ENCODE peak calls at places on chromosome 15, in five cellular contexts. Y is OCI-LY7, L is A549, Q is AG04449, I is AG04450. U is an unnamed sample.

GRCh38 chr15:50251638-50252182 is 13.8 kb downstream of the HDC start:
- DNase-seq in Y (no peak), Q (no peak), L (no peak), I (no peak), U (no peak)

GRCh38 chr15:75176404-75176761 is 25.3 kb upstream of the C15orf39 start:
- DNase-seq in Q (no peak), Y (no peak), L (no peak), I (no peak), U (no peak)

GRCh38 chr15:77034620-77035467 is 36.1 kb downstream of the TSPAN3 start:
- DNase-seq in Q (no peak), Y (no peak), L (no peak), I (no peak), U (no peak)

GRCh38 chr15:92393994-92394326 is 279 bp downstream of the ST8SIA2 start:
- DNase-seq in Y (no peak), Q (no peak), L (no peak), I (no peak), U (no peak)

GRCh38 chr15:59002418-59002859 is 15.0 kb downstream of the RNF111 start:
- DNase-seq in Q (no peak), L (no peak), Y (peak; percentile 24), I (no peak), U (no peak)

GRCh38 chr15:93034512-93034911 is 54.5 kb downstream of the RGMA start:
- DNase-seq in I (no peak), Y (no peak), Q (no peak), L (no peak), U (no peak)

GRCh38 chr15:41971089-41971892 is 1.1 kb downstream of the EHD4 start:
- DNase-seq in L (peak; percentile 43), Y (peak; percentile 86), Q (no peak), I (no peak), U (no peak)

GRCh38 chr15:91852741-91853500 is 587 bp upstream of the SLCO3A1 start:
- DNase-seq in L (peak; percentile 79), Y (peak; percentile 86), Q (no peak), I (no peak), U (no peak)

GRCh38 chr15:76239786-76240185 is 71.5 kb downstream of the ETFA start:
- DNase-seq in Y (no peak), L (no peak), Q (no peak), I (no peak), U (no peak)

GRCh38 chr15:50857763-50858162 is 50.7 kb upstream of the AP4E1 start:
- DNase-seq in I (no peak), Y (no peak), Q (no peak), L (no peak), U (no peak)

GRCh38 chr15:82843561-82843960 is 34.1 kb downstream of the WHAMM start:
- DNase-seq in I (no peak), L (no peak), Q (no peak), Y (peak; percentile 12), U (no peak)

GRCh38 chr15:41396111-41396510 is 6.2 kb downstream of the NDUFAF1 start:
- DNase-seq in Q (no peak), L (no peak), Y (peak; percentile 80), I (no peak), U (no peak)

GRCh38 chr15:57922780-57923179 is 142.7 kb downstream of the ALDH1A2 start:
- DNase-seq in Q (no peak), L (peak; percentile 5), Y (no peak), I (no peak), U (no peak)

GRCh38 chr15:59131456-59131855 is 26.5 kb downstream of the CCNB2 start:
- DNase-seq in Q (no peak), Y (no peak), I (no peak), L (no peak), U (no peak)

GRCh38 chr15:64004582-64004981 is 41.7 kb downstream of the DAPK2 start:
- DNase-seq in Y (no peak), I (no peak), Q (no peak), L (peak; percentile 81), U (peak; percentile 91)

GRCh38 chr15:88258021-88258641 is 1.6 kb upstream of the NTRK3 start:
- DNase-seq in L (peak; percentile 79), Y (peak; percentile 29), I (no peak), Q (no peak), U (no peak)

GRCh38 chr15:36575266-36575665 is 4.2 kb upstream of the CDIN1 start:
- DNase-seq in I (no peak), L (no peak), Y (no peak), Q (no peak), U (no peak)

GRCh38 chr15:74399511-74400312 is 32.3 kb upstream of the CYP11A1 start:
- DNase-seq in L (no peak), Y (peak; percentile 69), Q (no peak), I (no peak), U (no peak)

GRCh38 chr15:38257676-38258075 is 5.0 kb downstream of the SPRED1 start:
- DNase-seq in Y (no peak), Q (no peak), L (no peak), I (no peak), U (no peak)
- H3K4me3 ChIP-seq in Y (no peak overlapping the region), Q (peak overlapping the region; percentile 16), L (no peak overlapping the region), I (peak overlapping the region; percentile 3), U (no peak overlapping the region)

DNA sequence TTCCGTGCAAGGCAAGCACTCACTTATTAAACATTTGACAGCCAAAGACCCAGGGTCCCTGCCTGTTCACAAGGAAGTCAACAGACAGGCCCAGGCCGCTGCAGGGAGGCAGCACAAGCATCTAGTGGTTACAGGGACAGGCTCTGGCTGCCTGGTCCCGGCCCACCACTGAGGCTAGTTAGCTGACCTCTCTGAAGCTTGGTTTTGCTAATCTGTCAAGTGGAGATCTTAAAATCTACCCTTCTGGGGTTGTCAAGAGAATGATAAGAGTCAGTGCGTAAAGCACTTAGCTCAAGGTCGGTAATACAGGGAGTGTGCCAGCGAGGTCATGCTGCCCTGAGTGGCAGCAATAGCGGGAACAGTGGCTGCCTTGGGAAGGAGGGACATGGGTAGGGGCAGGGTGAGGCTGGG is 6.0 kb downstream of the GNB5 start:
- DNase-seq in I (no peak), Q (no peak), Y (no peak), L (no peak), U (no peak)
- H3K4me3 ChIP-seq in I (no peak overlapping the region), Q (no peak overlapping the region), Y (no peak overlapping the region), L (no peak overlapping the region), U (no peak overlapping the region)

GRCh38 chr15:99487337-99487730 is 78.5 kb upstream of the MEF2A start:
- DNase-seq in I (no peak), Y (no peak), Q (no peak), L (no peak), U (no peak)
- H3K4me3 ChIP-seq in I (no peak overlapping the region), Y (no peak overlapping the region), Q (no peak overlapping the region), L (peak overlapping the region; percentile 45), U (no peak overlapping the region)

GRCh38 chr15:84575493-84575892 is 25.3 kb upstream of the ZSCAN2 start:
- DNase-seq in I (no peak), Q (no peak), Y (no peak), L (no peak), U (no peak)
- H3K4me3 ChIP-seq in I (no peak overlapping the region), Q (no peak overlapping the region), Y (no peak overlapping the region), L (no peak overlapping the region), U (no peak overlapping the region)

GRCh38 chr15:61598655-61599054 is 369.6 kb upstream of the RORA start:
- DNase-seq in Q (no peak), I (no peak), L (no peak), Y (no peak), U (no peak)
- H3K4me3 ChIP-seq in Q (no peak overlapping the region), I (no peak overlapping the region), L (no peak overlapping the region), Y (no peak overlapping the region), U (no peak overlapping the region)

DNA sequence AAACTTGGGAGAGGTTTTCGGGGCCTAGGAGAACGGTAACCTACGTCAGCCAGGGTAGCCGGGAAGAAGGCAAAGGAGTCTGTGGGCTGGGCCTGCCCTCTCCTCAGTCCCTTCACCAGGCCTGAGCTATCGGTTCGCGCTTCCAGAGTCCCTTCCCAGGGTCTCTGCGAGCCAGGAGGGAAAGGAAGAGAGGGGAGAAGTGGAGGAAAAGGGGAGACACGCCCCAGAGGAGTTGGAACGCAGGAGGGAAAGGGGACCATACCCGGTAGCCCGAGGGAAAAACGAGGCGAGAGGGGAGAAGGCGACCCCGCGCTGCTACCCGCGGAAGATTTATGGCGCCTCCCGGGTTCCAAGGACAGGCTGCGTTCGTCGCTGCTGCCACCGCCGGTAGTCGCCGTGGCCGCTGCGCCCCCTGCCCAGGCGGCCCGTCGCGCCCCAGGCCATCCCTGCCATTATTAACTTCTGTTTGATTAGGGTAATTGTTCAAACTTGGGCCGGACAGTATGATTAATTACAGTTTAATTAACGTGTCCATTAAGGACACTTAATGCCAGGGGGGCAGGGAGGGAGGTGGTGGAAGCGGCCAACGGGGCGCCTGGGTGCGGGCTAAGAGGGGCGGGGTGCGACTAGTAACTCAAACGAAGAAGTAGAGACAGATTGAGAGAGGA is 3.4 kb upstream of the SKOR1 start:
- DNase-seq in Y (no peak), L (no peak), I (no peak), Q (no peak), U (no peak)
- H3K4me3 ChIP-seq in Y (no peak overlapping the region), L (no peak overlapping the region), I (no peak overlapping the region), Q (no peak overlapping the region), U (no peak overlapping the region)

GRCh38 chr15:29114277-29115092 is 155.1 kb downstream of the NSMCE3 start:
- DNase-seq in I (no peak), Y (no peak), L (no peak), Q (no peak), U (no peak)

GRCh38 chr15:29117778-29118177 is 151.8 kb downstream of the NSMCE3 start:
- DNase-seq in I (no peak), L (no peak), Q (no peak), Y (no peak), U (no peak)

GRCh38 chr15:29113336-29114276 is 156.0 kb downstream of the NSMCE3 start:
- DNase-seq in Y (no peak), L (no peak), I (no peak), Q (no peak), U (no peak)

GRCh38 chr15:29115093-29115991 is 154.3 kb downstream of the NSMCE3 start:
- DNase-seq in L (no peak), I (no peak), Q (no peak), Y (no peak), U (no peak)

GRCh38 chr15:29116970-29117700 is 152.5 kb downstream of the NSMCE3 start:
- DNase-seq in Y (no peak), Q (no peak), L (no peak), I (no peak), U (no peak)
- H3K4me3 ChIP-seq in Y (no peak overlapping the region), Q (no peak overlapping the region), L (no peak overlapping the region), I (no peak overlapping the region), U (no peak overlapping the region)

DNA sequence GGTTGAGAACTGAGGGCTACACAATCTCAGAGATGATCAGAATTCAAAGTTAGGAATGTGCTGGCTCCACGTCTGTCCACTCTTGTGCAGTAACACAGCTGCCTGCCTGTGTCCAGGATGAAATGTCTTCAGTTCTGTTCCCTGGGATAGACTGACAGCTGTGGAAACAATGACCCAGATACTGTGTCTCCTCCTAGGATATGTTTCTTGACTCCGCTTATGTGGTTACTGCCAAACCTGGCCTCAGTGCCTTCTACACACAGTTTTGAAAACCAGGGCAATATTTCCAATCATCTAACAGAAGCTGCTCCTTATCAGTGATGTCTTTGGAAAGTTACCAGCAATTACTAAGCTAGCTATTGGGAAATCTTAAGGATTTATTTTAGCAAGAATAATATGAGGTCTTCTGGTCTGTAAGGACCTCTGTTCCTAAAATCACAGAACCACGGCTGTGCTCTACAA is 67.6 kb downstream of the NOX5 start:
- DNase-seq in Q (peak; percentile 16), I (no peak), L (no peak), Y (no peak), U (no peak)
- H3K4me3 ChIP-seq in Q (no peak overlapping the region), I (no peak overlapping the region), L (no peak overlapping the region), Y (no peak overlapping the region), U (no peak overlapping the region)

GRCh38 chr15:39551476-39551875 is 29.4 kb upstream of the THBS1 start:
- DNase-seq in L (no peak), Y (no peak), Q (no peak), I (no peak), U (no peak)
- H3K4me3 ChIP-seq in L (no peak overlapping the region), Y (no peak overlapping the region), Q (no peak overlapping the region), I (no peak overlapping the region), U (no peak overlapping the region)